ENCODE peak calls at places on chromosomes 5 and 9, in four cellular contexts. One of them, this sample, is unnamed.

GRCh38 chr9:71355884-71356283 is 234.5 kb upstream of the TRPM3 start:
- DNase-seq in spleen: no peak
- DNase-seq in GM23338: peak; percentile 80
- DNase-seq in breast epithelium: no peak
- DNase-seq in this sample: no peak

GRCh38 chr9:119221281-119221680 is 148.0 kb downstream of the BRINP1 start:
- DNase-seq in spleen: no peak
- DNase-seq in GM23338: no peak
- DNase-seq in breast epithelium: no peak
- DNase-seq in this sample: no peak

GRCh38 chr9:7536310-7536939 is 263.2 kb downstream of the DMAC1 start:
- DNase-seq in breast epithelium: no peak
- DNase-seq in spleen: no peak
- DNase-seq in GM23338: peak; percentile 87
- DNase-seq in this sample: peak; percentile 45

GRCh38 chr9:13295556-13295955 is 16.1 kb upstream of the MPDZ start:
- DNase-seq in breast epithelium: no peak
- DNase-seq in spleen: no peak
- DNase-seq in GM23338: peak; percentile 10
- DNase-seq in this sample: no peak

GRCh38 chr5:180007582-180007981 is 64.0 kb downstream of the RNF130 start:
- DNase-seq in spleen: no peak
- DNase-seq in breast epithelium: no peak
- DNase-seq in GM23338: peak; percentile 41
- DNase-seq in this sample: peak; percentile 30

GRCh38 chr5:178368278-178368677 is 135.7 kb upstream of the PHYKPL start:
- DNase-seq in spleen: peak; percentile 21
- DNase-seq in breast epithelium: no peak
- DNase-seq in GM23338: no peak
- DNase-seq in this sample: no peak

GRCh38 chr9:135335691-135336181 is 143.8 kb upstream of the PPP1R26 start:
- DNase-seq in GM23338: no peak
- DNase-seq in breast epithelium: no peak
- DNase-seq in spleen: peak; percentile 49
- DNase-seq in this sample: peak; percentile 13

GRCh38 chr5:135703026-135703550 is 124.3 kb upstream of the CXCL14 start:
- DNase-seq in GM23338: no peak
- DNase-seq in spleen: no peak
- DNase-seq in breast epithelium: no peak
- DNase-seq in this sample: no peak

GRCh38 chr5:55934117-55934613 is 60.6 kb downstream of the IL6ST start:
- DNase-seq in spleen: no peak
- DNase-seq in breast epithelium: peak; percentile 62
- DNase-seq in GM23338: no peak
- DNase-seq in this sample: no peak
- TF ChIP-seq POLR2AphosphoS5 in spleen: no peak
- TF ChIP-seq POLR2AphosphoS5 in breast epithelium: no peak
- TF ChIP-seq POLR2AphosphoS5 in GM23338: no peak
- TF ChIP-seq POLR2AphosphoS5 in this sample: no peak

GRCh38 chr5:111017731-111018130 is 53.8 kb upstream of the TSLP start:
- DNase-seq in breast epithelium: no peak
- DNase-seq in spleen: no peak
- DNase-seq in GM23338: no peak
- DNase-seq in this sample: no peak
- TF ChIP-seq POLR2AphosphoS5 in breast epithelium: no peak
- TF ChIP-seq POLR2AphosphoS5 in spleen: no peak
- TF ChIP-seq POLR2AphosphoS5 in GM23338: no peak
- TF ChIP-seq POLR2AphosphoS5 in this sample: no peak

GRCh38 chr9:83425240-83425639 is 113.0 kb downstream of the FRMD3 start:
- DNase-seq in breast epithelium: no peak
- DNase-seq in spleen: no peak
- DNase-seq in GM23338: no peak
- DNase-seq in this sample: no peak

GRCh38 chr9:83423815-83424707 is 114.1 kb downstream of the FRMD3 start:
- DNase-seq in GM23338: no peak
- DNase-seq in spleen: no peak
- DNase-seq in breast epithelium: no peak
- DNase-seq in this sample: no peak

GRCh38 chr9:83424831-83425230 is 113.4 kb downstream of the FRMD3 start:
- DNase-seq in breast epithelium: no peak
- DNase-seq in GM23338: no peak
- DNase-seq in spleen: no peak
- DNase-seq in this sample: no peak

GRCh38 chr9:83420486-83420885 is 117.7 kb downstream of the FRMD3 start:
- DNase-seq in GM23338: no peak
- DNase-seq in spleen: no peak
- DNase-seq in breast epithelium: no peak
- DNase-seq in this sample: no peak

GRCh38 chr9:83422512-83422911 is 115.7 kb downstream of the FRMD3 start:
- DNase-seq in breast epithelium: no peak
- DNase-seq in GM23338: no peak
- DNase-seq in spleen: no peak
- DNase-seq in this sample: no peak
- TF ChIP-seq POLR2AphosphoS5 in breast epithelium: no peak
- TF ChIP-seq POLR2AphosphoS5 in GM23338: no peak
- TF ChIP-seq POLR2AphosphoS5 in spleen: no peak
- TF ChIP-seq POLR2AphosphoS5 in this sample: no peak

GRCh38 chr5:107571621-107572489 is 98.9 kb downstream of the EFNA5 start:
- DNase-seq in breast epithelium: peak; percentile 95
- DNase-seq in spleen: peak; percentile 96
- DNase-seq in GM23338: peak; percentile 97
- DNase-seq in this sample: peak; percentile 75
- TF ChIP-seq POLR2AphosphoS5 in breast epithelium: peak; percentile 74
- TF ChIP-seq POLR2AphosphoS5 in spleen: peak; percentile 72
- TF ChIP-seq POLR2AphosphoS5 in GM23338: no peak
- TF ChIP-seq POLR2AphosphoS5 in this sample: no peak